ENCODE peak calls at places on chromosome 1, in five cellular contexts. O is HT1080; F is T-helper 2 cell; U is activated naive CD8-positive, alpha-beta T cell treated with anti-CD3 and anti-CD28 coated beads for 36 hours; I is HS-5. G is an unnamed sample.

GRCh38 chr1:153697191-153697872 is 18.8 kb downstream of the NPR1 start:
- DNase-seq in U (no peak), O (no peak), F (no peak), I (peak), G (no peak)

GRCh38 chr1:41955461-41956159 is 36.9 kb upstream of the HIVEP3 start:
- DNase-seq in I (peak), F (peak), O (peak), U (peak), G (peak)

GRCh38 chr1:183901748-183902341 is 96.9 kb downstream of the RGL1 start:
- DNase-seq in U (no peak), F (no peak), I (no peak), O (no peak), G (peak)

GRCh38 chr1:241553886-241554592 is 21.9 kb downstream of the KMO start:
- DNase-seq in I (no peak), F (no peak), U (no peak), O (no peak), G (no peak)

GRCh38 chr1:114377356-114377755 is 133.6 kb downstream of the TRIM33 start:
- DNase-seq in F (no peak), U (no peak), I (no peak), O (no peak), G (no peak)

GRCh38 chr1:201501812-201502510 is 5.0 kb downstream of the CSRP1 start:
- DNase-seq in O (no peak), I (no peak), U (no peak), F (no peak), G (no peak)

GRCh38 chr1:39832294-39832693 is 43.6 kb upstream of the BMP8B start:
- DNase-seq in U (no peak), O (no peak), I (no peak), F (no peak), G (no peak)

GRCh38 chr1:37875833-37876232 is 16.4 kb upstream of the MTF1 start:
- DNase-seq in O (peak), I (no peak), F (no peak), U (no peak), G (no peak)

GRCh38 chr1:203153051-203153988 is 22.3 kb downstream of the MYBPH start:
- DNase-seq in I (no peak), F (no peak), O (peak), U (no peak), G (no peak)